ENCODE peak calls at places on chromosomes 16 and 17, in four cellular contexts. One of them, this sample, is unnamed.

GRCh38 chr16:85137323-85138072 is 25.2 kb upstream of the CIBAR2 start:
- DNase-seq in left ventricle myocardium inferior: peak
- DNase-seq in AG04450: peak
- DNase-seq in fibroblast of lung: peak
- DNase-seq in this sample: peak

GRCh38 chr16:19001788-19002187 is 18.1 kb downstream of the TMC7 start:
- DNase-seq in AG04450: no peak
- DNase-seq in fibroblast of lung: peak
- DNase-seq in left ventricle myocardium inferior: no peak
- DNase-seq in this sample: peak

GRCh38 chr16:80583466-80583865 is 42.7 kb downstream of the DYNLRB2 start:
- DNase-seq in left ventricle myocardium inferior: peak
- DNase-seq in AG04450: no peak
- DNase-seq in fibroblast of lung: peak
- DNase-seq in this sample: peak

GRCh38 chr17:75152971-75153853 is 1.1 kb downstream of the JPT1 start:
- DNase-seq in AG04450: no peak
- DNase-seq in fibroblast of lung: peak
- DNase-seq in left ventricle myocardium inferior: no peak
- DNase-seq in this sample: no peak

GRCh38 chr16:2511128-2511785 is 2.5 kb upstream of the ATP6V0C start:
- DNase-seq in fibroblast of lung: peak
- DNase-seq in AG04450: peak
- DNase-seq in left ventricle myocardium inferior: peak
- DNase-seq in this sample: peak

GRCh38 chr17:1362065-1362848 is 37.8 kb downstream of the YWHAE start:
- DNase-seq in left ventricle myocardium inferior: no peak
- DNase-seq in AG04450: no peak
- DNase-seq in fibroblast of lung: no peak
- DNase-seq in this sample: no peak

GRCh38 chr16:1044515-1045362 is 27.8 kb upstream of the SSTR5 start:
- DNase-seq in fibroblast of lung: no peak
- DNase-seq in AG04450: no peak
- DNase-seq in left ventricle myocardium inferior: no peak
- DNase-seq in this sample: no peak

GRCh38 chr17:603405-604193 is 111.0 kb downstream of the VPS53 start:
- DNase-seq in AG04450: no peak
- DNase-seq in left ventricle myocardium inferior: no peak
- DNase-seq in fibroblast of lung: no peak
- DNase-seq in this sample: no peak

GRCh38 chr17:16378631-16379282 is 2.1 kb upstream of the UBB start:
- DNase-seq in fibroblast of lung: no peak
- DNase-seq in left ventricle myocardium inferior: no peak
- DNase-seq in AG04450: no peak
- DNase-seq in this sample: no peak

GRCh38 chr16:28585674-28586073 is 11.2 kb downstream of the SULT1A2 start:
- DNase-seq in left ventricle myocardium inferior: no peak
- DNase-seq in AG04450: no peak
- DNase-seq in fibroblast of lung: no peak
- DNase-seq in this sample: no peak

GRCh38 chr17:79388556-79389295 is 222.1 kb downstream of the RBFOX3 start:
- DNase-seq in fibroblast of lung: peak
- DNase-seq in left ventricle myocardium inferior: peak
- DNase-seq in AG04450: no peak
- DNase-seq in this sample: peak

GRCh38 chr17:73255671-73256181 is 6.0 kb downstream of the CPSF4L start:
- DNase-seq in fibroblast of lung: peak
- DNase-seq in AG04450: no peak
- DNase-seq in left ventricle myocardium inferior: peak
- DNase-seq in this sample: peak

GRCh38 chr17:77470800-77471733 is 330.3 kb downstream of the SEC14L1 start:
- DNase-seq in AG04450: no peak
- DNase-seq in fibroblast of lung: peak
- DNase-seq in left ventricle myocardium inferior: peak
- DNase-seq in this sample: no peak
- H3K4me3 ChIP-seq in AG04450: no peak
- H3K4me3 ChIP-seq in fibroblast of lung: no peak
- H3K4me3 ChIP-seq in left ventricle myocardium inferior: peak
- H3K4me3 ChIP-seq in this sample: no peak

GRCh38 chr17:59837362-59838195 is 55.2 kb downstream of the TUBD1 start:
- DNase-seq in AG04450: peak
- DNase-seq in fibroblast of lung: peak
- DNase-seq in left ventricle myocardium inferior: no peak
- DNase-seq in this sample: peak
- TF ChIP-seq CTCF in AG04450: no peak
- TF ChIP-seq CTCF in fibroblast of lung: no peak
- TF ChIP-seq CTCF in left ventricle myocardium inferior: no peak
- TF ChIP-seq CTCF in this sample: no peak

GRCh38 chr17:5695480-5695879 is 111.2 kb upstream of the NLRP1 start:
- DNase-seq in left ventricle myocardium inferior: no peak
- DNase-seq in fibroblast of lung: no peak
- DNase-seq in AG04450: no peak
- DNase-seq in this sample: no peak
- H3K4me3 ChIP-seq in left ventricle myocardium inferior: no peak
- H3K4me3 ChIP-seq in fibroblast of lung: no peak
- H3K4me3 ChIP-seq in AG04450: no peak
- H3K4me3 ChIP-seq in this sample: no peak

GRCh38 chr17:58136669-58137279 is 11.4 kb upstream of the OR4D1 start:
- DNase-seq in left ventricle myocardium inferior: no peak
- DNase-seq in AG04450: no peak
- DNase-seq in fibroblast of lung: no peak
- DNase-seq in this sample: no peak
- TF ChIP-seq CTCF in left ventricle myocardium inferior: peak
- TF ChIP-seq CTCF in AG04450: peak
- TF ChIP-seq CTCF in fibroblast of lung: peak
- TF ChIP-seq CTCF in this sample: peak

DNA sequence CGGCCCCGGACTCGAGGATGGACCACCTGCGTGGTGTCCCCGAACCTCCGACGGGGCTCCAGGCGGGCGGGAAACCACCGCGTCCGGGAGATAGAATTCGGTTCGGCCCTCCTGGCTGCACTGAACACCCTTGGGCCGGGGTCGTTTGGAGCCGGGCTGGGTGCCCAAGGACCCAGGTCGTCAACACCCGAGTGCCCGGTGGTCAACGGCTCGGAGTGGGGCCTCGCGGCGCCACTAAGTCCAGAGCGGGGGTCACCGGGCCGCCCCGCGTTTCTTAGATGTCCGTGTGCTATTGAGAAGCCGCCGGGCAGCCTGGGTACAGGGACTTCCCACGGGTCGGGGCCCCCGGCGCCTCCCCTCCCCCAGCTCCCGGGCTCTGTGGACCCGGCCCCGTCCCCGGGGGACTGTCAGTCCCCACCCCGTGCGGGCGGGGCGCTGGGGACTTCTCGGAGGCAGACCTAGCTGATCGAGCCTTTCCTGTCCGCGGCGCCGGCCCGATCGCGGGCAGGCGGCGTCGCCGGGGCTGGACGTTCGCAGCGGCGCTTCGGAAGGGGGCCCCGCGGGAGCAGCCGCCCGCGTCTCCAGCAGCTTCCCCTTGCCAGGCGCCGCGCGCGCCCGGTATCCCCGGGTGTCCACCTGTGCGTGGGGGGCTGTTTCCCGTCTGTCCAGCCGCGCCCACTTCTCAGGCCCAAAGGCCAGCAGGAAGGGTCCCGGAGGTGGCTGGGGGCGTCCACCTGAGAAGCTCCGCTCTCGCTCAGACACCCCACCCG is 655 bp upstream of the NPTX1 start:
- DNase-seq in left ventricle myocardium inferior: no peak
- DNase-seq in fibroblast of lung: no peak
- DNase-seq in AG04450: no peak
- DNase-seq in this sample: no peak
- H3K4me3 ChIP-seq in left ventricle myocardium inferior: peak
- H3K4me3 ChIP-seq in fibroblast of lung: peak
- H3K4me3 ChIP-seq in AG04450: no peak
- H3K4me3 ChIP-seq in this sample: no peak

GRCh38 chr16:4726616-4727015 is 7.5 kb downstream of the ANKS3 start:
- DNase-seq in left ventricle myocardium inferior: no peak
- DNase-seq in fibroblast of lung: no peak
- DNase-seq in AG04450: no peak
- DNase-seq in this sample: no peak
- TF ChIP-seq CTCF in left ventricle myocardium inferior: no peak
- TF ChIP-seq CTCF in fibroblast of lung: no peak
- TF ChIP-seq CTCF in AG04450: no peak
- TF ChIP-seq CTCF in this sample: no peak

GRCh38 chr17:54967621-54968258 is 714 bp downstream of the COX11 start:
- DNase-seq in left ventricle myocardium inferior: no peak
- DNase-seq in AG04450: no peak
- DNase-seq in fibroblast of lung: peak
- DNase-seq in this sample: peak
- H3K4me3 ChIP-seq in left ventricle myocardium inferior: peak
- H3K4me3 ChIP-seq in AG04450: peak
- H3K4me3 ChIP-seq in fibroblast of lung: peak
- H3K4me3 ChIP-seq in this sample: peak